ENCODE peak calls at places on chromosomes 12 and 14, in five cellular contexts. M, K, A, R and Y are unnamed samples.

GRCh38 chr14:104967414-104968152 is 10.6 kb downstream of the AHNAK2 start:
- DNase-seq in M (peak), K (no peak), A (peak), R (peak), Y (peak)

GRCh38 chr14:68687746-68688145 is 105.1 kb downstream of the ZFP36L1 start:
- DNase-seq in M (no peak), A (no peak), K (no peak), R (no peak), Y (peak)

GRCh38 chr12:93060666-93061413 is 131.7 kb upstream of the EEA1 start:
- DNase-seq in K (no peak), A (no peak), R (no peak), M (peak), Y (no peak)

GRCh38 chr12:1583421-1584078 is 10.8 kb downstream of the FBXL14 start:
- DNase-seq in A (peak), M (peak), R (peak), K (peak), Y (peak)

GRCh38 chr14:90060312-90060964 is 1.4 kb upstream of the KCNK13 start:
- DNase-seq in A (peak), R (peak), M (peak), K (no peak), Y (no peak)

GRCh38 chr14:71354801-71355200 is 447.5 kb downstream of the PCNX1 start:
- DNase-seq in A (no peak), K (no peak), R (no peak), M (peak), Y (no peak)

GRCh38 chr12:59115526-59115925 is 195.2 kb upstream of the LRIG3 start:
- DNase-seq in R (no peak), M (no peak), A (no peak), K (no peak), Y (no peak)

GRCh38 chr12:127025545-127025944 is 1241.4 kb upstream of the TMEM132C start:
- DNase-seq in R (no peak), K (no peak), A (no peak), M (no peak), Y (no peak)

GRCh38 chr12:2959194-2959507 is at the start of gene TEAD4:
- DNase-seq in M (peak), R (peak), A (peak), K (no peak), Y (peak)

GRCh38 chr14:34231626-34232025 is 230.4 kb downstream of the SPTSSA start:
- DNase-seq in K (no peak), M (no peak), A (peak), R (no peak), Y (no peak)

GRCh38 chr12:58067610-58068387 is 126.4 kb downstream of the ATP23 start:
- DNase-seq in R (no peak), A (no peak), M (no peak), K (no peak), Y (peak)

GRCh38 chr14:83520837-83521236 is 1987.2 kb upstream of the SEL1L start:
- DNase-seq in M (no peak), R (no peak), A (no peak), K (no peak), Y (no peak)

GRCh38 chr14:75013290-75013689 is 10.6 kb downstream of the EIF2B2 start:
- DNase-seq in R (no peak), A (no peak), M (no peak), K (no peak), Y (no peak)

GRCh38 chr14:65299837-65300236 is 112.7 kb upstream of the FUT8 start:
- DNase-seq in K (no peak), R (no peak), M (no peak), A (peak), Y (no peak)

GRCh38 chr12:52531563-52532300 is 11.5 kb upstream of the KRT5 start:
- DNase-seq in K (no peak), R (no peak), M (no peak), A (no peak), Y (no peak)

GRCh38 chr12:52532636-52533035 is 12.4 kb upstream of the KRT5 start:
- DNase-seq in A (no peak), K (no peak), M (no peak), R (no peak), Y (peak)

GRCh38 chr12:52537101-52537500 is 15.8 kb downstream of the KRT71 start:
- DNase-seq in A (no peak), M (no peak), K (no peak), R (no peak), Y (no peak)

GRCh38 chr12:52533686-52534470 is 13.7 kb upstream of the KRT5 start:
- DNase-seq in R (no peak), A (no peak), K (no peak), M (no peak), Y (no peak)

DNA sequence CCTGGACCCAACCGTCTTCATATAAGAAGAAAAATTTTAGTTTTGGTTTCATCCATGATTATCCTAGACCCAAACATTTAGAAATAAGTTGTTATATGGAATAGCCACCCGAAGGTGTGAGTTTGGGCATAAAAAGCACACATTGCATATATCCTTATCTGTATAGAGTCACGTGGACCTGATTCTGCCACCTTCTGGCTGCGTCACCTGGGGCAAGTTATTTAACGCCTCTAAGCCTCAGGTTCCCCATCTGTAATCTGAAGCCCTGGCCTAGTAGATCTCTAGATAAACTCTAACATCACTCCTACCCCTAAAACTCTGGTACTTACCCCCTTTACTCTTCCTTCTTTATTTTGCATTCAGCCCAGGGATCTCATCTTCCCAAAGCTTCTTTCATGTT is 14.3 kb upstream of the KRT5 start:
- DNase-seq in M (peak), K (no peak), A (no peak), R (no peak), Y (no peak)
- TF ChIP-seq CTCF in M (peak), K (no peak), A (no peak), R (no peak), Y (no peak)

DNA sequence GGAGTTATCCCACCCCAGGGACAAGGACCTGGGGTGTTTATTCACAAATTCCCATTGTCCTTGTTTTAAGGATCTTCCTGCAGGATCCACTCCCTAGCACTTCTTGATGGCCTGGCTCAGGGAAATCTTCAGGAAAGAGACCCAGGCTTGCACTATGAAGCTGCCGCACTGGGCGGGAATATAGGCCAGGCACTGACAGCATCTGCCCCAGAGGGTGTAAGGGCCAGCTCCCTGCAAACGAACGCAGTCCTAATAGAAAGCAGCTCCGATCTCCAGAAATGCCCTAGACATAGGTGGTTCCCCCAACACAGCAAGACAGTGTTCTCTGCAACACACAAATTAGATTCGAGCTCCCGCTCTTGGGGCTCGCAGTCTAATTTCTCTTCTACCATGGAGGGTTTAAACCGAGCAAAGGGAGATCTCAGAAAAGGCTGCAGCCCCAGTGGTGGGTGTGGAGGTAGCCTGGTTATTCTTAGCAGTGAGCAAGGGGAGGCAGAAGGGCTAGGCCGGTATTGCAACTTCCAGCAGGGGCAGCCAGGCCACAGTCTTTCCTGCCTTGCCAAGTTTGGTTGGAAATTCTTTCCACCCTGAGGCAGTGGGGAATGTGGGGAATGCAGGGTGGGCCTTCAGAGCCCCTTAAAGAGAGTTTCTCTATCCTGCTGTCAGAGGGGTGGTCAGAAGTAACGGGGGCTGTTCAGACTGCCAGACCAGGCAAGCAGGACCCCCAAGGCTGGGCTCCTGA is 16.1 kb upstream of the WSCD2 start:
- DNase-seq in A (no peak), K (no peak), R (no peak), M (peak), Y (no peak)
- H3K27ac ChIP-seq in A (peak), K (no peak), R (no peak), M (peak), Y (no peak)

DNA sequence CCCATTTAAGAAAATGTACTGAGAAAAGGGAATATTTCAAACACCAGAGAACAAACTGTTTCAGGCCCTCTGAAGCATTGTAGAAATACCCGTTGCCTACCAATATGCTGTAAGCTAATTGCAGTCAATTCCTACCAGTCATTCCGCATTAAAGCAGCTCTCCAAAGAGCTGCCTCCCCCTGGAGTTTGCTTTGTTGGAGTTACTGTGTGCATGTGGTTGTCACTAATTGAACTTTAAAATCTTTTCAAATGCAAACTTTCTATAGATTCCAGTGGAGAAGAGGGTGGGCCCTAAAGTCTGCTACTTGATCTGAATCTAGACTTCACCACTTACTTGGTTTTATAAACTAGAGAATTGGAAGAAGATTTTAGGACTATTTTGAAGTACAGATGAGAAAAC is 112.7 kb downstream of the PLXNC1 start:
- DNase-seq in A (no peak), M (peak), K (no peak), R (no peak), Y (no peak)
- TF ChIP-seq CTCF in A (no peak), M (no peak), K (no peak), R (no peak), Y (no peak)

GRCh38 chr14:35331605-35332516 is 39.7 kb downstream of the PSMA6 start:
- DNase-seq in K (no peak), R (no peak), A (peak), M (peak), Y (peak)
- H3K27ac ChIP-seq in K (no peak), R (no peak), A (peak), M (no peak), Y (peak)

GRCh38 chr14:54192610-54193009 is 204.2 kb upstream of the CDKN3 start:
- DNase-seq in M (no peak), A (no peak), K (no peak), R (no peak), Y (no peak)
- TF ChIP-seq CTCF in M (no peak), A (no peak), K (no peak), R (no peak), Y (no peak)

DNA sequence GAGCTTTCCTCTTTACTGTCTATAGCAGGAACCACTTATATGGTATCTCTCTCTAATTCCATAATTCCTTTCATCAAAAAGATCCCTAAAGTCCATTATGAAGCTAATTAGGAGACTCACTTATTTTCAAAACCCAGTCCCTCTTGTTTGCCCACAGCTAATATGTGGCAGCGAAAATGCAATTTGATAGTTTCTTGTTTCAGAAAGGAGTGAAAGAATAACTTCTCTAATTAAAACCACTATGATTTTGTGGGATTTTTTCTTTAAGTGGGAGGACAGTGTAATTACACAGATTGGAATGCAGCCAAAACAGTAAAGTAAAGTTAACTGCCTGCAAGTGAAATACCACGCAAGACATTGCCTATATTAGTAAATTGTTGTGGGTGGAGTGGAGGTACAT is 50.0 kb downstream of the PTPRO start:
- DNase-seq in K (no peak), A (no peak), R (no peak), M (no peak), Y (no peak)
- H3K27ac ChIP-seq in K (no peak), A (no peak), R (no peak), M (no peak), Y (no peak)

GRCh38 chr12:62625238-62625637 is 158.6 kb downstream of the MON2 start:
- DNase-seq in M (no peak), K (no peak), R (no peak), A (peak), Y (no peak)

GRCh38 chr12:62618319-62618718 is 151.7 kb downstream of the MON2 start:
- DNase-seq in R (no peak), A (no peak), M (no peak), K (no peak), Y (peak)

GRCh38 chr12:62621239-62621638 is 154.6 kb downstream of the MON2 start:
- DNase-seq in M (no peak), R (no peak), K (no peak), A (no peak), Y (no peak)

GRCh38 chr12:62618948-62619347 is 152.3 kb downstream of the MON2 start:
- DNase-seq in M (no peak), R (no peak), K (no peak), A (no peak), Y (no peak)

GRCh38 chr12:62622177-62622576 is 155.6 kb downstream of the MON2 start:
- DNase-seq in R (no peak), M (peak), A (no peak), K (no peak), Y (no peak)
- TF ChIP-seq CTCF in R (no peak), M (no peak), A (no peak), K (no peak), Y (no peak)

DNA sequence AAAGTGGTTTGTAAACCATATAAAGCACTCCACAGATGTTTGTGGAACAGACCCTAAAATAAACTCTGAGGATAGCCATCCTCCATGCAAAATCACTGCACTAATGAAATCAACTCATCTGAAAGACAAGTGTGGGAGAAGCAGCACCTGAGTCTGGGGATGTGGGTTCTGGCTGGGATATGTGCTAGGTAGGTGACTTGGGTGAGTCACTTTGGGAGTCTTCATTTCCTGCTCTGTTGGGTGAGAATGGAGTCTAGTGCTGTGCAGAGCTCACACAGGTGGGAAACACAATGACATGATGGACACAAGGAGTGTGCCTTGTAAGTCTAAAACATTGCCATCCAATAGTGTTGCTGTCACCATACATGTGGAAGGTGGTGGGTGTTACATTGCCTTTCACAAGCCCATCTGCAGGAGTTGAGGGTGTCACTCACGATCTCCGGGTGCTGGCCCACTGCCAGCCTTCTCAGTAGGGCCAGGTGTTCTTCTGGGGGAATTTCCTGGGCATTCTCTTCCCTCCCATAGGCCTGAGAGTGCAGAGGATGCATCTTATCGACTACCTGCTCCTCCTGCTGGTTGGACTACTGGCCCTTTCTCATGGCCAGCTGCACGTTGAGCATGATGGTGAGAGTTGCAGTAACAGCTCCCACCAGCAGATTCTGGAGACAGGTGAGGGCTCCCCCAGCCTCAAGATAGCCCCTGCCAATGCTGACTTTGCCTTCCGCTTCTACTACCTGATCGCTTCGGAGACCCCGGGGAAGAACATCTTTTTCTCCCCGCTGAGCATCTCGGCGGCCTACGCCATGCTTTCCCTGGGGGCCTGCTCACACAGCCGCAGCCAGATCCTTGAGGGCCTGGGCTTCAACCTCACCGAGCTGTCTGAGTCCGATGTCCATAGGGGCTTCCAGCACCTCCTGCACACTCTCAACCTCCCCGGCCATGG is 2.0 kb downstream of the SERPINA4 start:
- DNase-seq in M (no peak), K (no peak), R (no peak), A (no peak), Y (no peak)
- H3K27ac ChIP-seq in M (no peak), K (no peak), R (no peak), A (no peak), Y (no peak)

DNA sequence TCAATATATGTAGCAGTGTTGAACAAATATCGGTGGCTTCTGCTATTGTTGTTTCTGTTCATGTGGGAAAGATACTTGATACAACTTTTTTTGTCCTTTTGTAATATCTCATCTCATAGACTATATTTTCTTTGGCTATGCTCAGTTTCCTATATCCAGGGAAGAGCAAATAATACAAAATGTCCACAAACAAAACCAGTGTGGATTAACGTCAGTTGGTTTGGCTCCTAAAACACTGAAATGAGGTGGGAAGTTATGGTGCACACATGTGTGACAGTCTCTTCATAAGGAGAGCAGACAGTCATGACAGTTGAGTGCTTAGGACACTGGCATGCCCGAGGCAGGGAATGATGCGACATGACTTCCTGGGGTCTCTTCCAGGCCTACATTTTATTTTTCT is 27.5 kb downstream of the RHOJ start:
- DNase-seq in A (no peak), R (no peak), M (no peak), K (no peak), Y (no peak)
- TF ChIP-seq CTCF in A (no peak), R (no peak), M (no peak), K (no peak), Y (no peak)

GRCh38 chr12:45732936-45733335 is 3.4 kb downstream of the ARID2 start:
- DNase-seq in R (no peak), A (no peak), K (no peak), M (no peak), Y (no peak)
- H3K27ac ChIP-seq in R (no peak), A (peak), K (peak), M (no peak), Y (no peak)